ENCODE peak calls at places on chromosome 1, in nine cellular contexts. One of them, this sample, is unnamed.

GRCh38 chr1:226479432-226479831 is 69.1 kb upstream of the STUM start:
- DNase-seq in tibial artery: no peak
- DNase-seq in H7: no peak
- DNase-seq in ovary: no peak
- DNase-seq in sigmoid colon: no peak
- DNase-seq in Caco-2: peak
- DNase-seq in fibroblast of villous mesenchyme: no peak
- DNase-seq in GM23248: no peak
- DNase-seq in neural progenitor cell: no peak
- DNase-seq in this sample: no peak

GRCh38 chr1:228154685-228155571 is 5.2 kb downstream of the GJC2 start:
- DNase-seq in tibial artery: peak
- DNase-seq in H7: peak
- DNase-seq in ovary: no peak
- DNase-seq in sigmoid colon: peak
- DNase-seq in Caco-2: no peak
- DNase-seq in fibroblast of villous mesenchyme: no peak
- DNase-seq in GM23248: no peak
- DNase-seq in neural progenitor cell: no peak
- DNase-seq in this sample: no peak

GRCh38 chr1:176102700-176103244 is 104.3 kb downstream of the COP1 start:
- DNase-seq in tibial artery: no peak
- DNase-seq in H7: no peak
- DNase-seq in ovary: no peak
- DNase-seq in sigmoid colon: no peak
- DNase-seq in Caco-2: no peak
- DNase-seq in fibroblast of villous mesenchyme: no peak
- DNase-seq in GM23248: peak
- DNase-seq in neural progenitor cell: no peak
- DNase-seq in this sample: peak

GRCh38 chr1:145720878-145721671 is 1.8 kb downstream of the CD160 start:
- DNase-seq in tibial artery: peak
- DNase-seq in H7: peak
- DNase-seq in ovary: peak
- DNase-seq in sigmoid colon: peak
- DNase-seq in Caco-2: peak
- DNase-seq in fibroblast of villous mesenchyme: peak
- DNase-seq in GM23248: peak
- DNase-seq in neural progenitor cell: peak
- DNase-seq in this sample: peak

GRCh38 chr1:97581614-97582051 is 339.2 kb downstream of the DPYD start:
- DNase-seq in tibial artery: no peak
- DNase-seq in H7: no peak
- DNase-seq in ovary: no peak
- DNase-seq in sigmoid colon: no peak
- DNase-seq in Caco-2: peak
- DNase-seq in fibroblast of villous mesenchyme: peak
- DNase-seq in GM23248: peak
- DNase-seq in neural progenitor cell: peak
- DNase-seq in this sample: peak

GRCh38 chr1:46086581-46086980 is 45.8 kb downstream of the PIK3R3 start:
- DNase-seq in tibial artery: no peak
- DNase-seq in H7: no peak
- DNase-seq in ovary: no peak
- DNase-seq in sigmoid colon: no peak
- DNase-seq in Caco-2: no peak
- DNase-seq in fibroblast of villous mesenchyme: no peak
- DNase-seq in GM23248: no peak
- DNase-seq in neural progenitor cell: no peak
- DNase-seq in this sample: peak

GRCh38 chr1:119320100-119320499 is 48.5 kb upstream of the HAO2 start:
- DNase-seq in tibial artery: no peak
- DNase-seq in H7: no peak
- DNase-seq in ovary: no peak
- DNase-seq in sigmoid colon: no peak
- DNase-seq in Caco-2: no peak
- DNase-seq in fibroblast of villous mesenchyme: no peak
- DNase-seq in GM23248: no peak
- DNase-seq in neural progenitor cell: no peak
- DNase-seq in this sample: no peak

GRCh38 chr1:210600421-210601195 is 271.9 kb downstream of the HHAT start:
- DNase-seq in tibial artery: no peak
- DNase-seq in H7: no peak
- DNase-seq in ovary: no peak
- DNase-seq in sigmoid colon: no peak
- DNase-seq in Caco-2: no peak
- DNase-seq in fibroblast of villous mesenchyme: no peak
- DNase-seq in GM23248: peak
- DNase-seq in neural progenitor cell: peak
- DNase-seq in this sample: no peak

GRCh38 chr1:27568247-27569087 is 35.5 kb downstream of the AHDC1 start:
- DNase-seq in tibial artery: peak
- DNase-seq in H7: peak
- DNase-seq in ovary: peak
- DNase-seq in sigmoid colon: peak
- DNase-seq in Caco-2: peak
- DNase-seq in fibroblast of villous mesenchyme: peak
- DNase-seq in GM23248: peak
- DNase-seq in neural progenitor cell: peak
- DNase-seq in this sample: peak
- H3K4me3 ChIP-seq in tibial artery: peak
- H3K4me3 ChIP-seq in H7: peak
- H3K4me3 ChIP-seq in ovary: peak
- H3K4me3 ChIP-seq in sigmoid colon: peak
- H3K4me3 ChIP-seq in Caco-2: peak
- H3K4me3 ChIP-seq in fibroblast of villous mesenchyme: peak
- H3K4me3 ChIP-seq in GM23248: peak
- H3K4me3 ChIP-seq in neural progenitor cell: peak
- H3K4me3 ChIP-seq in this sample: peak

GRCh38 chr1:167357305-167357704 is 136.6 kb downstream of the POU2F1 start:
- DNase-seq in tibial artery: no peak
- DNase-seq in H7: no peak
- DNase-seq in ovary: no peak
- DNase-seq in sigmoid colon: no peak
- DNase-seq in Caco-2: no peak
- DNase-seq in fibroblast of villous mesenchyme: no peak
- DNase-seq in GM23248: no peak
- DNase-seq in neural progenitor cell: no peak
- DNase-seq in this sample: no peak
- H3K4me3 ChIP-seq in tibial artery: no peak
- H3K4me3 ChIP-seq in H7: no peak
- H3K4me3 ChIP-seq in ovary: no peak
- H3K4me3 ChIP-seq in sigmoid colon: no peak
- H3K4me3 ChIP-seq in Caco-2: no peak
- H3K4me3 ChIP-seq in fibroblast of villous mesenchyme: no peak
- H3K4me3 ChIP-seq in GM23248: no peak
- H3K4me3 ChIP-seq in neural progenitor cell: no peak
- H3K4me3 ChIP-seq in this sample: no peak

DNA sequence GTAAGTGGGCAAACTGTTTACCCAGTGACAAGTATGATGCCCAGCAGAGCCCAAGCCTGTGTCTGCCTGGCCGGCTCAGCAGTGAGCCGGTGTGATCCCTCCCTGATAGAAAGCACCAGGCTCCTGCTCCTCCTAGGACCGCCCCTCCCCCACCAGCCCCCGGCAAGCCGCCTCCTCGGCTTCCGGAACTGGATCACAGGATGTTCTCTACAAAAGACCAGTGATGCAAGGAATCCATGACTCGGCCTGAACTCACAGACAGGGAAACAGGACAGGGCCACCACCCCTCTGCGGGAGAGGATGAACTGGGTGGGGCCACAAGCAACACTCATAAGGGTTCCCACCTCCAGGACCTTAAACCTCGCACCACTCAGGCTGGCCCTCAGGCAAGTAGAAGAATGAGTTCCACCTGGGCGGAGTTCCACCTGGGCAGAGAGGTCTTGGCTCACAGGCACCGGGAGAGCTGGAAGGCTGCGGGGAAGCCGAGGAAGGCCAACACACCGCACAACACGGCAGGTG is 7.8 kb downstream of the ACOT7 start:
- DNase-seq in tibial artery: no peak
- DNase-seq in H7: peak
- DNase-seq in ovary: no peak
- DNase-seq in sigmoid colon: peak
- DNase-seq in Caco-2: no peak
- DNase-seq in fibroblast of villous mesenchyme: peak
- DNase-seq in GM23248: peak
- DNase-seq in neural progenitor cell: peak
- DNase-seq in this sample: peak
- H3K4me3 ChIP-seq in tibial artery: no peak
- H3K4me3 ChIP-seq in H7: peak
- H3K4me3 ChIP-seq in ovary: no peak
- H3K4me3 ChIP-seq in sigmoid colon: peak
- H3K4me3 ChIP-seq in Caco-2: no peak
- H3K4me3 ChIP-seq in fibroblast of villous mesenchyme: peak
- H3K4me3 ChIP-seq in GM23248: no peak
- H3K4me3 ChIP-seq in neural progenitor cell: peak
- H3K4me3 ChIP-seq in this sample: peak

GRCh38 chr1:44024031-44024902 is 7.0 kb downstream of the SLC6A9 start:
- DNase-seq in tibial artery: no peak
- DNase-seq in H7: peak
- DNase-seq in ovary: no peak
- DNase-seq in sigmoid colon: no peak
- DNase-seq in Caco-2: no peak
- DNase-seq in fibroblast of villous mesenchyme: no peak
- DNase-seq in GM23248: no peak
- DNase-seq in neural progenitor cell: no peak
- DNase-seq in this sample: no peak
- H3K4me3 ChIP-seq in tibial artery: no peak
- H3K4me3 ChIP-seq in H7: no peak
- H3K4me3 ChIP-seq in ovary: no peak
- H3K4me3 ChIP-seq in sigmoid colon: no peak
- H3K4me3 ChIP-seq in Caco-2: no peak
- H3K4me3 ChIP-seq in fibroblast of villous mesenchyme: no peak
- H3K4me3 ChIP-seq in GM23248: no peak
- H3K4me3 ChIP-seq in neural progenitor cell: no peak
- H3K4me3 ChIP-seq in this sample: no peak